ENCODE peak calls at places on chromosome 17, in eight cellular contexts. R, A, S, I, C, F, Y and X are unnamed samples. For H3K27me3, the result is how much of the 10 kb centered on the place peaks cover.

GRCh38 chr17:81440511-81441244 is 45.4 kb downstream of the BAHCC1 start:
- DNase-seq in R (no peak), A (no peak), S (peak), I (no peak), C (no peak), F (no peak), Y (peak), X (no peak)

GRCh38 chr17:81933178-81933699 is 3.9 kb downstream of the PYCR1 start:
- DNase-seq in R (no peak), A (no peak), S (no peak), I (no peak), C (no peak), F (no peak), Y (no peak), X (no peak)

GRCh38 chr17:73650147-73650546 is 5.9 kb upstream of the SDK2 start:
- DNase-seq in R (peak), A (no peak), S (no peak), I (no peak), C (no peak), F (no peak), Y (peak), X (peak)

GRCh38 chr17:62674841-62675240 is 47.4 kb downstream of the MRC2 start:
- DNase-seq in R (no peak), A (no peak), S (no peak), I (no peak), C (no peak), F (no peak), Y (no peak), X (no peak)

GRCh38 chr17:59743842-59744241 is 36.4 kb downstream of the VMP1 start:
- DNase-seq in R (no peak), A (no peak), S (no peak), I (no peak), C (no peak), F (no peak), Y (no peak), X (no peak)

GRCh38 chr17:56320443-56320842 is 167.2 kb downstream of the ANKFN1 start:
- DNase-seq in R (no peak), A (no peak), S (no peak), I (no peak), C (no peak), F (no peak), Y (peak), X (no peak)

GRCh38 chr17:83053021-83053778 is 26.2 kb upstream of the METRNL start:
- DNase-seq in R (no peak), A (no peak), S (peak), I (peak), C (no peak), F (no peak), Y (no peak), X (peak)

GRCh38 chr17:7404737-7405412 is 978 bp upstream of the TMEM256 start:
- DNase-seq in R (peak), A (no peak), S (peak), I (peak), C (no peak), F (no peak), Y (peak), X (peak)

GRCh38 chr17:51371732-51372151 is 111.4 kb downstream of the UTP18 start:
- DNase-seq in R (no peak), A (no peak), S (peak), I (no peak), C (peak), F (no peak), Y (peak), X (peak)

GRCh38 chr17:76659928-76660614 is 16.5 kb upstream of the ST6GALNAC1 start:
- DNase-seq in R (no peak), A (no peak), S (peak), I (no peak), C (peak), F (no peak), Y (no peak), X (peak)

GRCh38 chr17:39812466-39812865 is 51.6 kb downstream of the IKZF3 start:
- DNase-seq in R (no peak), A (no peak), S (no peak), I (peak), C (no peak), F (no peak), Y (no peak), X (no peak)

GRCh38 chr17:39808409-39808997 is 55.6 kb downstream of the IKZF3 start:
- DNase-seq in R (no peak), A (no peak), S (no peak), I (no peak), C (no peak), F (no peak), Y (no peak), X (no peak)

GRCh38 chr17:39810939-39811728 is 53.0 kb downstream of the IKZF3 start:
- DNase-seq in R (no peak), A (no peak), S (no peak), I (no peak), C (no peak), F (no peak), Y (no peak), X (no peak)

GRCh38 chr17:39804839-39805238 is 59.3 kb downstream of the IKZF3 start:
- DNase-seq in R (no peak), A (no peak), S (no peak), I (no peak), C (no peak), F (no peak), Y (no peak), X (no peak)

DNA sequence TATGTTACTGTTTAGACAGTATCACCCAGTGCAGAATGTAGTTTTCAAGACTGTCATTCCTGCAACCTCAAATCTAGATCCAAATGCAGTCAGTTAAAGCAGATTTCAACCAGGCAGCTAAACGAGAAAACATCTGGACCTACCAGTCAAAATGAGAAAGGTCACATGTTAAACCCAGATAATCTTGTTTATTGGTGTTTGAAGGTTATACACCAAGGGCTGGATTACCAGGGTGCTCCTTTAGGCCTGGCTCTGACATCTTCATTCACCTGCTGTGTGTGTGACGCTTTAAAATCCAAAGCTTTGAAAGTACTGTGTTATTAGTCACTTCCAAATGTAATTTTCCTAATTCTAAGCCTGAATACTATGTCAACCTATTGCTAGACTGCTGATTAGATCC is 54.9 kb downstream of the IKZF3 start:
- DNase-seq in R (no peak), A (no peak), S (no peak), I (no peak), C (no peak), F (no peak), Y (no peak), X (no peak)
- H3K27me3 ChIP-seq in R (under half), A (under half), S (under half), I (under half), C (under half), F (under half), Y (under half), X (under half)

DNA sequence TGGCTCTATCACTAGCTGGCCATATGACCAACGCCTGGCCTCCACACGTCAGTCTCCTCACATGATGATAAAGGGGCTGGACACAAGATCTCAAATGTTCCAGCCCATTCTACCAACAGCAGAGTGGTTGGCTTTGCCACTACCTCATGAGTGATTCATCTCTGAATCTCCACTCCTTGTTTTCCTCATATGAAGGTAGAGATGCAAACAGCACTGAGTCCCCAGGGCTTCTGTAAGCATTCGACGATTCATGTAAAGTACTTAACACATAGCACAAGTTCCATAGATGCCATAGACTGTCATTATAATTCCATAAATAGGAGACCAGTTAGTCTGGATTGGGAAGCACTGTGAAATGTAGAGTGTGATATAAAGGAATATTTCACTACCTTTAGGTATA is 282.0 kb upstream of the ASIC2 start:
- DNase-seq in R (no peak), A (no peak), S (no peak), I (no peak), C (no peak), F (no peak), Y (no peak), X (no peak)
- H3K27me3 ChIP-seq in R (under half), A (under half), S (under half), I (under half), C (under half), F (under half), Y (under half), X (under half)

GRCh38 chr17:49572226-49572625 is 3.4 kb upstream of the NXPH3 start:
- DNase-seq in R (no peak), A (no peak), S (no peak), I (no peak), C (no peak), F (no peak), Y (no peak), X (no peak)
- H3K27me3 ChIP-seq in R (under half), A (under half), S (half or more), I (under half), C (under half), F (under half), Y (under half), X (under half)

DNA sequence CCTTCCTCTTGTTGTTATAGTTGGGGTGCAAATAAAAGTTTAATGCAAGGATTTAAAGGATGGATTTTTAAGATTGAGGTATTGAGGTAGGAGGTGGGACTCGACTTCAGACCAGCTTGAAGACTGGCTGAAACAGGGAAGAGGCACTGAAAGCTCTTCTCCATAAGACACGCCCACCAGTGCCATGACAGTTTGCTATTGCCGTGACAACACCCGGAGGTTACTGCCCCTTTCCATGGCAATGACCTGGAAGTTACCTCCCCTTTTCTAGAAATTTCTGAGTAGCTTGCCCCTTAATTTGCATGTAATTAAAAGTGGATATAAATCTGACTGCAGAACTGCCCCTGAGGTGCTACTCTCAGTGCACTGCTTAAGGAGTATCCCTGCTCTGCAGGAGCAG is 122.6 kb downstream of the SHISA6 start:
- DNase-seq in R (no peak), A (no peak), S (no peak), I (no peak), C (no peak), F (no peak), Y (no peak), X (no peak)
- H3K27me3 ChIP-seq in R (under half), A (under half), S (under half), I (under half), C (under half), F (under half), Y (under half), X (under half)

GRCh38 chr17:58275417-58275816 is 5.3 kb downstream of the MPO start:
- DNase-seq in R (no peak), A (no peak), S (no peak), I (no peak), C (no peak), F (no peak), Y (no peak), X (no peak)

GRCh38 chr17:58277726-58278595 is 2.8 kb downstream of the MPO start:
- DNase-seq in R (no peak), A (no peak), S (no peak), I (no peak), C (no peak), F (no peak), Y (no peak), X (no peak)

GRCh38 chr17:58278661-58279015 is 2.1 kb downstream of the MPO start:
- DNase-seq in R (no peak), A (no peak), S (no peak), I (no peak), C (no peak), F (no peak), Y (no peak), X (no peak)

GRCh38 chr17:58276423-58276822 is 4.3 kb downstream of the MPO start:
- DNase-seq in R (no peak), A (no peak), S (no peak), I (no peak), C (no peak), F (no peak), Y (no peak), X (no peak)

DNA sequence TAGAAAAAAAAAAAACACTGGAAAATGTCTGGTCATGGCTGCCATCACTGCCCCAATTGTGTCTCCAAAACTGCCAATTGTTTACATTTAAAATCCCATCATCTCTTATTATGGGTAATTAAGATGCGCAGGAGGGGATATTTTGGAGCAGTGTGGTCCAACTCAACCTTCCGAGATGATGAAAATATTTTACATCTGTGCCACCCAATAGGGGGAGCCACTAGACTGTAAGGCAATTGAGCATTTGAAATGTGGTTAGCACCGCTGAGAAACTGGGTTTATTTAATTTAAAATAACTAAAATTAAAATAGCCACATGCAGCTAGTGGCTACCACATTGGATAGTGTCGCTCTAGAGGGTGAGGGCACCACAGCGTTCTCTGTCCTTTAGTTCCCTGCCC is 3.6 kb downstream of the MPO start:
- DNase-seq in R (no peak), A (no peak), S (no peak), I (no peak), C (peak), F (no peak), Y (no peak), X (no peak)
- H3K27me3 ChIP-seq in R (under half), A (under half), S (under half), I (under half), C (under half), F (under half), Y (under half), X (under half)

DNA sequence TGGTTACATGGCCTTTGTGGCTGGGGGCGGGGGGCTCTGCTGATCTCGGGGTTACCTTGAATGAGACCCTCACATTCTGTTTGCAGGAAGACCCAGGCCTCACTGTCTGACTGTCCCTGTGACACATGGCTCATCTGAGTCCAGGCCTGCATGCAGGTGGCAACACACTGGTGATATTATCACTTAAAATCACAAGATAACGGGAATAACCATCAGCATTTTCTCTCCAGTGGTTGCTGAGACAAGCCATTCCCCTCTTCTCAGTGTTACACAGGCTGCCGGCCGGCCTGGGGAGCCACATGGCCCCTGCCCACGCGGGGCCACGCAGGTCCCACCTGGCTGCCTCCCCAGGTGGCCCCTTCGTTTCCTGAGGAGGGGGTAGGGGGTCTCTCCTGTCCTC is 197.6 kb downstream of the ENGASE start:
- DNase-seq in R (no peak), A (no peak), S (no peak), I (no peak), C (no peak), F (no peak), Y (no peak), X (no peak)
- H3K27me3 ChIP-seq in R (under half), A (under half), S (under half), I (under half), C (under half), F (under half), Y (under half), X (under half)

GRCh38 chr17:42027540-42027889 is 7.6 kb downstream of the NKIRAS2 start:
- DNase-seq in R (no peak), A (no peak), S (no peak), I (no peak), C (no peak), F (no peak), Y (no peak), X (no peak)
- H3K27me3 ChIP-seq in R (under half), A (under half), S (under half), I (under half), C (under half), F (under half), Y (under half), X (under half)

DNA sequence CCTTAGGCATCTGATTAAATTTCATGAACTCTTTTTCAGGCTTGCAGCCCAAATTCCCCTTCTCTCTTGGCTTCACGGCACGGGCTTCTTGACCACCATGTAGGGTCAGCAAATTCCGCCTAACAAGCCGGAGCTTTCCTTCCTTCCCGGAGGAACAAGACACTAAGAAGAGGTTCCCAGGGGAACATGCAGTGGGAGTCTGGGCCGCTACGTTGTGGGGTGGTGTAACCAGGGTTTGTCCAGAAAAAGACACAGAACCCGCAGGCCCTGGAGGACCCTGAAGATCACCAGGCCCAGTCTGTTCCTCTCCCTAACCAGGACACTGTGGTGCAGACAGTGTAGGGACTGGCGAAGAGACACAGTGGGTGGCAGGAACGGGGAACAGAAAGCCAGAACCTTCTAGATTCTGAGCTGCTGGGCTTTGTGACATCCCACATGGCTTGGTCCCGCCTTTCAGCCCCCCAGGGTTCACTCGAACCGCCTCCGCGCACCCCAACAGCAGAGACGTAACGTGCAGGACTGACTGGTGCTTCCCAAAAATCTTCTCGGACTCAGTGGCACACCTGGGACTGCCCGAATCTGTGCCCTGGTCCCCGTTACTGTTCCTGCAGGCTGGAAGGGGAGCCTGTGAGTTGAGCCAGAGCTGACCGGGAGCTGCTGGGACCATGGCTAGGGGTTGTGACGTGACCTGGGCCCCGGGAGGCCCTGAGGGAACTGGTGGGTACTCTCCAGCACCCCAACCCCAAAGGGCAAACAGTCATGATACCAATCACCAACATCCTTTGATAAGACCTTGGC is 55.2 kb downstream of the TBC1D16 start:
- DNase-seq in R (no peak), A (no peak), S (no peak), I (no peak), C (no peak), F (no peak), Y (no peak), X (no peak)
- H3K27me3 ChIP-seq in R (under half), A (under half), S (under half), I (under half), C (under half), F (under half), Y (under half), X (under half)

DNA sequence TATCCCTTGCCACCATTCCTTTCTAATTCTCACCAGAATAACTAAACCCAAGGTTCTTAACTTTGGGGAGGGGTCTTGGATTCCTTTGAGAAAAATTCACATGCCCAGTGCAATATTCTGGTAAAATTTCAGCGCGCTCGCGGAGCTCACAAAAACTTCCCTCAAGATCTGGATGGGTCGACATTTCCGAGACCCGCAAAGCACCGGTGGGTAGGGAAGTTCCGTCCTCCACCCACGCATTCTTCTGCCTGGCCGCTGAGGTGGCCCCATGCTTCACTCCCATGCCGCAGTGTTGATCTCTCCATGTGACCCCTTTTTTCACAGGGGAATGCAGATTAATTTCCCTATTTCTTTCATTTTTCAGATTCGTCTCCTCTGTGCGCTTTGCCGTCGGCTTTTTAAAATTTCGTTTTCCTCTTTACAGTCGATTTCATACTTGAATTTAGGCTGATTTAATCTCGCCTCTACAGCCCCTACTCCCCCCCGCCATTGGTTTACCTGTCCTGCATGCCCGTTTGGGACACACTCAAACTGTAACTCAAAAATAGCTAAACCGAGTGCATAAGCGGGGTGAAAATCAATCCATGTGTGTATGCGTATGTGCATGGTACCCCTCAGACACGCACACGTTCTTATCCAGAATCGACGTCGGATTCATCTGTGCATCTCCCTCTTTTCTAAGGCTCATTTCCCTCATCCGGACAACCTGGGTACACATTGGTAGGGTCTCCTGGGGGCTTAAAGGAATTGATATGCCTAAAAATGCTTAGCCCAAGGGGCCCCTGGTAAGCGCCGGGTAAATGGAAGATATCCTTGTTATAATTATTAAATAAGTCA is 1.4 kb upstream of the SP6 start:
- DNase-seq in R (no peak), A (no peak), S (no peak), I (no peak), C (no peak), F (no peak), Y (no peak), X (no peak)
- H3K27me3 ChIP-seq in R (under half), A (under half), S (half or more), I (under half), C (under half), F (half or more), Y (half or more), X (under half)